ENCODE peak calls at places on chromosomes 6 and 20, in six cellular contexts. I is upper lobe of right lung, Q is pancreas, B is fibroblast of lung, P is brain microvascular endothelial cell, M is body of pancreas. D is an unnamed sample.
A peak's percentile ranks its signal among the peaks of the same experiment; 100 is the strongest.

GRCh38 chr6:128482642-128483041 is 37.8 kb downstream of the PTPRK start:
- DNase-seq in I (no peak), Q (no peak), B (no peak), P (no peak), M (no peak), D (no peak)

GRCh38 chr6:155541976-155542375 is 86.3 kb upstream of the NOX3 start:
- DNase-seq in M (peak; percentile 8), Q (no peak), I (no peak), B (no peak), P (no peak), D (no peak)

GRCh38 chr6:93621400-93621799 is 202.0 kb upstream of the EPHA7 start:
- DNase-seq in P (no peak), I (no peak), Q (no peak), B (no peak), M (no peak), D (no peak)

GRCh38 chr6:144219056-144219685 is 66.0 kb upstream of the UTRN start:
- DNase-seq in Q (no peak), M (no peak), I (no peak), B (peak; percentile 77), P (no peak), D (no peak)

GRCh38 chr20:63554361-63555278 is 661 bp downstream of the FNDC11 start:
- DNase-seq in P (no peak), I (no peak), B (no peak), M (no peak), Q (no peak), D (no peak)

GRCh38 chr6:79170915-79171314 is 63.6 kb downstream of the HMGN3 start:
- DNase-seq in Q (no peak), B (peak; percentile 16), M (no peak), P (no peak), I (no peak), D (no peak)

GRCh38 chr6:21845018-21845417 is 251.5 kb downstream of the SOX4 start:
- DNase-seq in I (no peak), P (no peak), M (no peak), B (no peak), Q (no peak), D (no peak)

GRCh38 chr20:3088031-3088430 is 3.5 kb upstream of the AVP start:
- DNase-seq in M (no peak), I (no peak), P (no peak), Q (no peak), B (no peak), D (no peak)

GRCh38 chr6:144581807-144582537 is 296.8 kb downstream of the UTRN start:
- DNase-seq in P (peak; percentile 38), I (no peak), B (peak; percentile 57), M (peak; percentile 24), Q (no peak), D (no peak)

GRCh38 chr6:50549460-50549859 is 163.9 kb upstream of the TFAP2D start:
- DNase-seq in I (no peak), P (no peak), B (no peak), M (no peak), Q (no peak), D (no peak)

GRCh38 chr6:4320860-4321259 is 185.5 kb upstream of the ECI2 start:
- DNase-seq in M (no peak), I (no peak), P (peak; percentile 92), Q (no peak), B (peak; percentile 80), D (no peak)

GRCh38 chr6:106804238-106805016 is 170.1 kb downstream of the CD24 start:
- DNase-seq in M (no peak), P (no peak), B (no peak), I (no peak), Q (no peak), D (no peak)

GRCh38 chr6:23140879-23141278 is 571.5 kb downstream of the HDGFL1 start:
- DNase-seq in I (no peak), Q (no peak), M (no peak), P (no peak), B (no peak), D (no peak)

GRCh38 chr6:28747631-28748157 is 176.1 kb downstream of the TRIM27 start:
- DNase-seq in B (peak; percentile 49), Q (no peak), I (no peak), M (no peak), P (peak; percentile 98), D (no peak)

GRCh38 chr20:20829694-20830093 is 117.2 kb upstream of the RALGAPA2 start:
- DNase-seq in B (no peak), Q (no peak), M (no peak), P (no peak), I (no peak), D (no peak)

GRCh38 chr6:67888886-67889681 is 746.0 kb upstream of the ADGRB3 start:
- DNase-seq in B (no peak), Q (no peak), P (no peak), I (no peak), M (no peak), D (no peak)

GRCh38 chr6:35786810-35787209 is 6.0 kb downstream of the CLPSL1 start:
- DNase-seq in I (peak; percentile 70), P (no peak), B (no peak), M (peak; percentile 52), Q (peak; percentile 90), D (no peak)

GRCh38 chr20:20782747-20783146 is 70.3 kb upstream of the RALGAPA2 start:
- DNase-seq in B (no peak), M (no peak), I (no peak), P (no peak), Q (no peak), D (no peak)

GRCh38 chr20:1368448-1369199 is 24.2 kb downstream of the FKBP1A start:
- DNase-seq in B (peak; percentile 66), I (no peak), Q (no peak), M (no peak), P (peak; percentile 33), D (no peak)

GRCh38 chr6:25014806-25015560 is 79.2 kb upstream of the RIPOR2 start:
- DNase-seq in I (no peak), M (peak; percentile 45), P (peak; percentile 77), Q (no peak), B (peak; percentile 82), D (no peak)

DNA sequence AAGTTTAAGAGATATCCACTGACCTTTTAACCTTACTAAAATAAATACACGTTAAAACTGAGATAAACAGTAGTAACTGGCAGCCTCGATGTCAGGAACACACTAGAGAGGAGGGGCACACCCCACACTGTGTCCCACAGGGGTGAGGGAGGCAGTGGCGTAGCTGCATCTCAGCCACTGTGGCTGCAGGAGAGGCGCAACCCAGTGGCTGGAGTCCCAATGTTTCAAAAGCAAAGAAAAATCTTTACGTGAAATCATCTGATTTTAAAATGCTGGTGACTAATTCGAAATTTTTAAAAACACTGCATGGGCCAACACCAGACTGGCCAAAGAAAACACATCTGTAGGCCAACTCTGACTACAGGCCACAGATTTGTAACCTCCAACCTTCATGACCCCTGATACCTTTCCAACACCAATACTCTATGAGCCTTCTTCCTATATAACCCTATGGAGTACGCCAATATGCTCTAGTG is 54.7 kb downstream of the TRAM2 start:
- DNase-seq in P (peak; percentile 78), B (peak; percentile 92), M (no peak), Q (no peak), I (no peak), D (peak; percentile 84)
- H3K27ac ChIP-seq in P (peak overlapping the region; percentile 76), B (peak overlapping the region; percentile 68), M (no peak overlapping the region), Q (no peak overlapping the region), I (peak overlapping the region; percentile 44), D (peak overlapping the region; percentile 83)

DNA sequence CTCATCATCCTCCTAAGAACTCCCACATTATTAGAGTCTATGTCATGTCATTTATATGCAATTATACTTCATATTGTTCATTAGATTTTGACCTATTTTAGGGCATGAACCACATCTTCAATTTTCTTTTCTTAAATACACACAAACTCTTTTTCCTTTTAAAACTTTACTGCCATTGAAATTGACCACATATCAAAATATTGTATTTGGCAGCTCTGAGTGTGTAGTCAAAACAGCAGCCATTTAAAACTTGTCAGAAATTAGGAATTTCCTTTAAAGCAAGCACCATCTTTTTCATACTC is 94.9 kb downstream of the RNGTT start:
- DNase-seq in Q (no peak), I (no peak), B (no peak), P (no peak), M (no peak), D (no peak)
- H3K27ac ChIP-seq in Q (no peak overlapping the region), I (no peak overlapping the region), B (no peak overlapping the region), P (peak overlapping the region; percentile 80), M (no peak overlapping the region), D (no peak overlapping the region)

DNA sequence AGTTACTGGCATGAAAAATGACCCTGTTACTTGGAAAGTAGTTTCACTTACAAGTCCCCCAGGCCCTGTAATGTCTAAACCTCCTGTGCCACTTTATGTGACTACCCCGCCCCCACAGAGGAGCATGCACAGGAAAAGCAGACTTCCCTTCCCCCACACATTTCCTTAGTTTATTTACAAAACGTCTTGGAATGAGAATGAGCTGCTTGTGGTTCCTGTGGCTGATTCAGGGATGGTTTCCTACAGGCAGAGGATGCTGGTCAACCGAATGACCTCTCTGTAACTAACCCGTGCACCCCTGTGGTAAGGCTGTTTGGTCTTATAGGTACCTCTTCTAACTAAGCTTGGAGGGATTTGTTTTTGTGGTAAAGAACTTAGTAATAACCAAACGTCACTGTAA is 28.5 kb downstream of the RSPO3 start:
- DNase-seq in B (peak; percentile 88), I (no peak), Q (no peak), M (peak; percentile 15), P (peak; percentile 91), D (no peak)
- H3K27ac ChIP-seq in B (no peak overlapping the region), I (no peak overlapping the region), Q (no peak overlapping the region), M (no peak overlapping the region), P (no peak overlapping the region), D (no peak overlapping the region)

GRCh38 chr20:53586640-53587039 is 7.0 kb downstream of the ZNF217 start:
- DNase-seq in I (no peak), M (no peak), B (no peak), P (no peak), Q (no peak), D (no peak)
- H3K27ac ChIP-seq in I (peak overlapping the region; percentile 24), M (no peak overlapping the region), B (no peak overlapping the region), P (no peak overlapping the region), Q (peak overlapping the region; percentile 44), D (no peak overlapping the region)

DNA sequence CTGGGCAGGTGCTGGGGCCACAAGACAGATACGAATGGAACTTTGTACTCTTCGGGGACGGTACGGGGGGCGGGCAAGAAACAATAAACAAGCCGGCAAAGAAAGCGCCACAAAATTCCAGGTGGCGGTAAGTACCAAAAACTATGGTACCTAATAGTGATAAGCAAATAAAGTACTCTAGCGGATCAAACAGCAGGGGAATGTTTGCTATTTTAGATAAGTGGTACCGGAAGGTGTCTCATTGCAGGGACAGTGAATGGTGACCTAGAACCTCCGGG is 15.1 kb upstream of the RIPK1 start:
- DNase-seq in P (no peak), M (no peak), I (no peak), Q (no peak), B (no peak), D (no peak)
- H3K27ac ChIP-seq in P (no peak overlapping the region), M (peak overlapping the region; percentile 32), I (peak overlapping the region; percentile 47), Q (peak overlapping the region; percentile 54), B (no peak overlapping the region), D (no peak overlapping the region)

GRCh38 chr6:56692586-56693245 is 50.0 kb upstream of the DST start:
- DNase-seq in B (peak; percentile 89), P (no peak), Q (no peak), M (no peak), I (no peak), D (no peak)
- H3K27ac ChIP-seq in B (peak overlapping the region; percentile 83), P (peak overlapping the region; percentile 81), Q (peak overlapping the region; percentile 84), M (peak overlapping the region; percentile 19), I (peak overlapping the region; percentile 78), D (peak overlapping the region; percentile 94)

GRCh38 chr6:19369770-19370169 is 467.4 kb upstream of the ID4 start:
- DNase-seq in M (no peak), B (no peak), I (no peak), Q (no peak), P (peak; percentile 2), D (no peak)

GRCh38 chr6:19368511-19368910 is 468.7 kb upstream of the ID4 start:
- DNase-seq in Q (no peak), M (no peak), I (no peak), B (peak; percentile 20), P (peak; percentile 73), D (no peak)
- H3K27ac ChIP-seq in Q (no peak overlapping the region), M (no peak overlapping the region), I (no peak overlapping the region), B (no peak overlapping the region), P (no peak overlapping the region), D (no peak overlapping the region)

D was measured in right lobe of liver.